ENCODE peak calls at places on chromosomes 16 and 17, in seven cellular contexts. K is activated T-cell treated with anti-CD3 and anti-CD28 coated beads, Interleukin-2, amount 50 U/mL, for 4 hours; T is left cardiac atrium; O is iris pigment epithelial cell; C is dorsolateral prefrontal cortex; L is kidney tubule cell; F is T47D. S is an unnamed sample.
A peak's percentile ranks its signal among the peaks of the same experiment; 100 is the strongest.

GRCh38 chr17:79082311-79083190 is 7.9 kb downstream of the ENGASE start:
- DNase-seq in K (peak; percentile 33), T (peak; percentile 52), O (peak; percentile 25), C (peak; percentile 55), L (peak; percentile 41), F (peak; percentile 88), S (peak; percentile 36)

GRCh38 chr16:19715566-19715965 is 2.5 kb downstream of the KNOP1 start:
- DNase-seq in K (no peak), T (no peak), O (no peak), C (no peak), L (peak; percentile 45), F (no peak), S (peak; percentile 69)

GRCh38 chr17:4474093-4474492 is 24.6 kb upstream of the SPNS2 start:
- DNase-seq in K (no peak), T (peak; percentile 29), O (no peak), C (peak; percentile 95), L (no peak), F (no peak), S (no peak)

GRCh38 chr16:11102523-11102898 is 153.5 kb downstream of the SOCS1 start:
- DNase-seq in K (no peak), T (no peak), O (no peak), C (no peak), L (no peak), F (no peak), S (no peak)

GRCh38 chr17:22453181-22453580 is 760.9 kb downstream of the KCNJ18 start:
- DNase-seq in K (no peak), T (no peak), O (no peak), C (no peak), L (no peak), F (no peak), S (no peak)

GRCh38 chr17:7914771-7915610 is 1.1 kb downstream of the RNF227 start:
- DNase-seq in K (no peak), T (peak; percentile 37), O (peak; percentile 51), C (no peak), L (no peak), F (no peak), S (peak; percentile 89)

GRCh38 chr17:81329279-81329926 is 34.3 kb upstream of the SLC38A10 start:
- DNase-seq in K (no peak), T (peak; percentile 88), O (peak; percentile 91), C (no peak), L (peak; percentile 97), F (peak; percentile 95), S (peak; percentile 99)

GRCh38 chr17:36068524-36068923 is 4.5 kb downstream of the CCL18 start:
- DNase-seq in K (no peak), T (no peak), O (no peak), C (no peak), L (no peak), F (no peak), S (no peak)

GRCh38 chr16:23254338-23254737 is 47.8 kb upstream of the SCNN1B start:
- DNase-seq in K (no peak), T (no peak), O (peak; percentile 73), C (no peak), L (peak; percentile 89), F (no peak), S (peak; percentile 16)

GRCh38 chr17:61486135-61487120 is 34.2 kb downstream of the TBX4 start:
- DNase-seq in K (no peak), T (no peak), O (no peak), C (no peak), L (no peak), F (no peak), S (no peak)

GRCh38 chr16:54201200-54201599 is 85.4 kb downstream of the IRX3 start:
- DNase-seq in K (no peak), T (no peak), O (no peak), C (no peak), L (no peak), F (no peak), S (no peak)

GRCh38 chr17:31251075-31251474 is 46.0 kb downstream of the OMG start:
- DNase-seq in K (no peak), T (no peak), O (no peak), C (no peak), L (no peak), F (no peak), S (no peak)